ENCODE peak calls at places on chromosomes 4 and X, in five cellular contexts. E, P, I, M and Z are unnamed samples.

GRCh38 chrX:39915596-39915995 is 182.2 kb downstream of the BCOR start:
- DNase-seq in M (no peak), I (no peak), P (no peak), E (no peak), Z (no peak)

GRCh38 chr4:158443731-158444130 is 78.0 kb upstream of the RXFP1 start:
- DNase-seq in I (no peak), M (peak; percentile 8), P (no peak), E (no peak), Z (no peak)

GRCh38 chrX:130884627-130885026 is 18.4 kb downstream of the ENOX2 start:
- DNase-seq in P (no peak), I (no peak), M (no peak), E (no peak), Z (no peak)

GRCh38 chr4:19735012-19735411 is 516.7 kb upstream of the SLIT2 start:
- DNase-seq in P (no peak), I (no peak), E (no peak), M (peak; percentile 64), Z (no peak)

GRCh38 chr4:96342790-96343455 is 503.0 kb downstream of the PDHA2 start:
- DNase-seq in I (no peak), E (no peak), M (no peak), P (no peak), Z (no peak)

GRCh38 chrX:39814391-39814790 is 283.4 kb downstream of the BCOR start:
- DNase-seq in M (peak; percentile 44), P (peak; percentile 44), E (no peak), I (peak; percentile 61), Z (peak; percentile 17)

GRCh38 chr4:16833722-16834121 is 64.7 kb downstream of the LDB2 start:
- DNase-seq in P (no peak), E (no peak), I (no peak), M (no peak), Z (no peak)

GRCh38 chr4:16764622-16765021 is 133.8 kb downstream of the LDB2 start:
- DNase-seq in I (no peak), E (no peak), P (no peak), M (peak; percentile 33), Z (no peak)

GRCh38 chr4:158729716-158730559 is 6.7 kb upstream of the PPID start:
- DNase-seq in M (peak; percentile 80), P (peak; percentile 52), I (peak; percentile 49), E (peak; percentile 78), Z (peak; percentile 17)

GRCh38 chr4:81136161-81136910 is 78.7 kb downstream of the PRKG2 start:
- DNase-seq in E (no peak), M (peak; percentile 96), I (no peak), P (no peak), Z (no peak)

GRCh38 chrX:72712094-72712755 is 1.9 kb downstream of the PHKA1 start:
- DNase-seq in M (peak; percentile 14), P (no peak), E (no peak), I (no peak), Z (no peak)

GRCh38 chr4:88163286-88163685 is 4.8 kb upstream of the ABCG2 start:
- DNase-seq in E (no peak), P (no peak), M (no peak), I (no peak), Z (no peak)

GRCh38 chrX:46125139-46125538 is 420.1 kb downstream of the ZNF674 start:
- DNase-seq in P (no peak), M (peak; percentile 2), E (no peak), I (no peak), Z (no peak)

GRCh38 chrX:80489166-80489565 is 68.9 kb downstream of the TENT5D start:
- DNase-seq in M (no peak), P (no peak), I (no peak), E (no peak), Z (no peak)

GRCh38 chr4:103591839-103592238 is 127.9 kb downstream of the TACR3 start:
- DNase-seq in P (no peak), I (no peak), E (no peak), M (no peak), Z (no peak)